ENCODE peak calls at places on chromosomes 12 and 14, in eight cellular contexts. U, H, M, A, Z, N, I and R are unnamed samples.

GRCh38 chr12:122449317-122449716 is 26.8 kb upstream of the CLIP1 start:
- DNase-seq in U (peak; percentile 82), H (no peak), M (peak; percentile 92), A (no peak), Z (no peak), N (no peak), I (no peak), R (no peak)

GRCh38 chr12:121278450-121279375 is 17.8 kb downstream of the CAMKK2 start:
- DNase-seq in U (no peak), H (no peak), M (no peak), A (no peak), Z (no peak), N (peak; percentile 63), I (peak; percentile 18), R (no peak)

GRCh38 chr14:41663478-41663845 is 56.8 kb downstream of the LRFN5 start:
- DNase-seq in U (no peak), H (no peak), M (no peak), A (no peak), Z (no peak), N (no peak), I (no peak), R (no peak)

GRCh38 chr12:33488036-33488435 is 48.4 kb upstream of the SYT10 start:
- DNase-seq in U (peak; percentile 8), H (no peak), M (no peak), A (no peak), Z (no peak), N (no peak), I (no peak), R (no peak)

GRCh38 chr14:42374332-42374731 is 767.7 kb downstream of the LRFN5 start:
- DNase-seq in U (no peak), H (no peak), M (no peak), A (no peak), Z (no peak), N (no peak), I (no peak), R (no peak)

GRCh38 chr12:39772708-39773665 is 153.4 kb upstream of the ABCD2 start:
- DNase-seq in U (no peak), H (no peak), M (no peak), A (no peak), Z (no peak), N (no peak), I (no peak), R (no peak)

GRCh38 chr14:37470251-37470650 is 124.8 kb downstream of the FOXA1 start:
- DNase-seq in U (no peak), H (no peak), M (no peak), A (no peak), Z (no peak), N (no peak), I (no peak), R (no peak)

GRCh38 chr12:33330940-33331339 is 108.7 kb downstream of the SYT10 start:
- DNase-seq in U (peak; percentile 15), H (no peak), M (no peak), A (no peak), Z (no peak), N (no peak), I (no peak), R (no peak)

GRCh38 chr12:31466768-31467167 is 124.2 kb downstream of the DENND5B start:
- DNase-seq in U (no peak), H (no peak), M (no peak), A (no peak), Z (no peak), N (no peak), I (no peak), R (no peak)

GRCh38 chr14:23302290-23303225 is at the start of gene PPP1R3E:
- DNase-seq in U (peak; percentile 84), H (peak; percentile 88), M (peak; percentile 80), A (peak; percentile 64), Z (peak; percentile 96), N (peak; percentile 74), I (no peak), R (peak; percentile 87)

GRCh38 chr12:50842637-50843493 is at the start of gene TMPRSS12:
- DNase-seq in U (no peak), H (no peak), M (no peak), A (no peak), Z (no peak), N (peak; percentile 37), I (no peak), R (no peak)

GRCh38 chr12:75103822-75104221 is 105.8 kb downstream of the KCNC2 start:
- DNase-seq in U (no peak), H (no peak), M (no peak), A (no peak), Z (no peak), N (no peak), I (no peak), R (no peak)

GRCh38 chr12:68200854-68201253 is 24.8 kb downstream of the IL26 start:
- DNase-seq in U (no peak), H (no peak), M (no peak), A (no peak), Z (no peak), N (no peak), I (no peak), R (no peak)

GRCh38 chr12:91579516-91580263 is 397.1 kb upstream of the DCN start:
- DNase-seq in U (no peak), H (no peak), M (no peak), A (no peak), Z (no peak), N (no peak), I (no peak), R (no peak)

GRCh38 chr12:103728323-103728722 is 112.7 kb downstream of the NT5DC3 start:
- DNase-seq in U (no peak), H (no peak), M (no peak), A (no peak), Z (no peak), N (no peak), I (no peak), R (no peak)

GRCh38 chr14:103524002-103524785 is 1.6 kb upstream of the CKB start:
- DNase-seq in U (no peak), H (no peak), M (no peak), A (no peak), Z (no peak), N (peak; percentile 53), I (no peak), R (no peak)

GRCh38 chr14:89190779-89191513 is 226.1 kb downstream of the FOXN3 start:
- DNase-seq in U (no peak), H (no peak), M (no peak), A (no peak), Z (no peak), N (no peak), I (no peak), R (no peak)

GRCh38 chr12:76470028-76470939 is 89.3 kb downstream of the OSBPL8 start:
- DNase-seq in U (no peak), H (no peak), M (peak; percentile 74), A (no peak), Z (no peak), N (no peak), I (no peak), R (peak; percentile 50)

GRCh38 chr12:38120438-38120837 is 196.1 kb upstream of the ALG10B start:
- DNase-seq in U (no peak), H (no peak), M (no peak), A (no peak), Z (no peak), N (no peak), I (no peak), R (no peak)

GRCh38 chr12:53461059-53461458 is 9.2 kb downstream of the PCBP2 start:
- DNase-seq in U (no peak), H (no peak), M (no peak), A (no peak), Z (no peak), N (no peak), I (no peak), R (no peak)
- TF ChIP-seq POLR2A in U (no peak), H (no peak), M (no peak), A (peak; percentile 49), Z (no peak), N (no peak), I (no peak), R (no peak)

GRCh38 chr12:52242442-52243263 is 9.6 kb downstream of the KRT7 start:
- DNase-seq in U (no peak), H (no peak), M (no peak), A (no peak), Z (no peak), N (no peak), I (no peak), R (no peak)

GRCh38 chr12:52243264-52243773 is 10.3 kb downstream of the KRT7 start:
- DNase-seq in U (no peak), H (no peak), M (no peak), A (no peak), Z (no peak), N (peak; percentile 57), I (no peak), R (no peak)

GRCh38 chr12:52245259-52245961 is 12.4 kb downstream of the KRT7 start:
- DNase-seq in U (no peak), H (no peak), M (no peak), A (no peak), Z (no peak), N (peak; percentile 80), I (no peak), R (no peak)

GRCh38 chr12:52244615-52244994 is 11.6 kb downstream of the KRT7 start:
- DNase-seq in U (no peak), H (no peak), M (no peak), A (no peak), Z (no peak), N (peak; percentile 63), I (no peak), R (no peak)

DNA sequence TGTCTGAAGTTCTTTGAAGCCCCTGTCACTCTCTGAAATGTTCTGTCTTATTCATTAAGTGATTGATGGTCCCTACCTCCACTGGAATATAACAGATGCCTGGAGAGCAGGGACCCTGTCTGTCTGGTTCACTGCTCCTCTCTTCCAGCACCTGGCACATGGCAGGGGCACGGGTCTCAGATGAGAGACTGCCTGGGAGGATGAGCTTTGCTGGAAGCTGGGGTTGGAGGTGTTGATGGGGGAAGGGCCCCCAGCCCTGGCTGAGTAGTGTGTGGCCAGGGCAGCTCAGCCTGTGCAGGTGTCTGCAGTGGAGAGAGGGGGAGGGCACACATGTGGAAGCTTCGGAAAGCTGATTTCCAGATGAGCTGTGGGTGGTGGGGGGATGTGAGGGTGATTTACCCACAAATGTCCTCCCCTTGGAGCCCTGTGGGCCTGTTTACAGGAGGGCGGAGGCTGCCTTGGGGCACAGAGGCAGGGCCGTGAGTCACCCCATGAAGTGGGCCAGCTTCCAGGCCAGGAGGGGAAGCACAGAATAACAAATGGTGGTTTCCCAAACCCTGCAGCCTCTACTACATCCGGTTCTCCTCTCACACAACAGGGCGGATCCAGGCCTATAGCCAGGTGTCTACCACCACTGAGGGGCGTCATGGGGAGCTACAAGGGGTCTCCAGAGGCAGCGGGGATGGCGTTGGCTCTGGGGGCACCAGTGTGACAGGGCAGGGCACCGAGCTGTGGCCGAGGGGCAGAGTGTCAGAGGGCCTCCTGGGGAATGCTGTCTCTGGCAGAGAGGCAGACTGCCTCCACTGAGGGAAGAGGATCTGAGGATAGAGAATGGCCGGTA is 11.0 kb downstream of the KRT7 start:
- DNase-seq in U (peak; percentile 13), H (peak; percentile 58), M (peak; percentile 95), A (peak; percentile 74), Z (peak; percentile 26), N (peak; percentile 98), I (peak; percentile 70), R (no peak)
- TF ChIP-seq POLR2A in U (no peak), H (no peak), M (no peak), A (peak; percentile 57), Z (no peak), N (peak; percentile 65), I (no peak), R (no peak)

GRCh38 chr12:16347391-16348298 is at the start of gene MGST1:
- DNase-seq in U (peak; percentile 77), H (peak; percentile 77), M (peak; percentile 89), A (peak; percentile 19), Z (no peak), N (peak; percentile 82), I (peak; percentile 36), R (peak; percentile 68)
- TF ChIP-seq POLR2A in U (peak; percentile 90), H (peak; percentile 86), M (peak; percentile 79), A (peak; percentile 81), Z (peak; percentile 48), N (peak; percentile 87), I (no peak), R (peak; percentile 61)

GRCh38 chr12:16153273-16153672 is 124.2 kb downstream of the SLC15A5 start:
- DNase-seq in U (no peak), H (no peak), M (no peak), A (no peak), Z (no peak), N (no peak), I (no peak), R (no peak)
- TF ChIP-seq POLR2A in U (no peak), H (no peak), M (no peak), A (no peak), Z (no peak), N (no peak), I (no peak), R (no peak)